ENCODE peak calls at places on chromosomes 11 and 22, in five cellular contexts. One of them, this sample, is unnamed.

GRCh38 chr11:289145-289705 is 299 bp downstream of the PGGHG start:
- DNase-seq in kidney: no peak
- DNase-seq in NAMALWA: no peak
- DNase-seq in Right ventricle myocardium superior: no peak
- DNase-seq in kidney glomerular epithelial cell: no peak
- DNase-seq in this sample: no peak

GRCh38 chr22:50578776-50579310 is 616 bp upstream of the CPT1B start:
- DNase-seq in NAMALWA: no peak
- DNase-seq in Right ventricle myocardium superior: peak; percentile 37
- DNase-seq in kidney glomerular epithelial cell: no peak
- DNase-seq in kidney: no peak
- DNase-seq in this sample: no peak

GRCh38 chr11:78823588-78823987 is 248.9 kb upstream of the NARS2 start:
- DNase-seq in NAMALWA: no peak
- DNase-seq in kidney: no peak
- DNase-seq in kidney glomerular epithelial cell: no peak
- DNase-seq in Right ventricle myocardium superior: no peak
- DNase-seq in this sample: no peak

GRCh38 chr11:65134240-65134951 is at the start of gene SYVN1:
- DNase-seq in Right ventricle myocardium superior: peak; percentile 94
- DNase-seq in kidney glomerular epithelial cell: peak; percentile 92
- DNase-seq in kidney: peak; percentile 97
- DNase-seq in NAMALWA: peak; percentile 94
- DNase-seq in this sample: peak; percentile 81

GRCh38 chr11:115501895-115502589 is 2.2 kb downstream of the CADM1 start:
- DNase-seq in kidney glomerular epithelial cell: peak; percentile 18
- DNase-seq in kidney: no peak
- DNase-seq in Right ventricle myocardium superior: no peak
- DNase-seq in NAMALWA: peak; percentile 45
- DNase-seq in this sample: no peak

GRCh38 chr22:17412232-17412631 is 43.0 kb downstream of the CECR2 start:
- DNase-seq in NAMALWA: no peak
- DNase-seq in Right ventricle myocardium superior: no peak
- DNase-seq in kidney glomerular epithelial cell: no peak
- DNase-seq in kidney: no peak
- DNase-seq in this sample: no peak

GRCh38 chr11:121352301-121352891 is 59.8 kb downstream of the SC5D start:
- DNase-seq in kidney: no peak
- DNase-seq in NAMALWA: no peak
- DNase-seq in kidney glomerular epithelial cell: no peak
- DNase-seq in Right ventricle myocardium superior: no peak
- DNase-seq in this sample: no peak

GRCh38 chr22:37507731-37508130 is 11.5 kb downstream of the CARD10 start:
- DNase-seq in Right ventricle myocardium superior: no peak
- DNase-seq in NAMALWA: no peak
- DNase-seq in kidney: no peak
- DNase-seq in kidney glomerular epithelial cell: no peak
- DNase-seq in this sample: no peak

GRCh38 chr22:31683181-31684105 is 21.4 kb upstream of the PISD start:
- DNase-seq in kidney: peak; percentile 25
- DNase-seq in kidney glomerular epithelial cell: no peak
- DNase-seq in NAMALWA: no peak
- DNase-seq in Right ventricle myocardium superior: no peak
- DNase-seq in this sample: no peak

GRCh38 chr11:5232150-5232549 is 2.1 kb downstream of the HBD start:
- DNase-seq in NAMALWA: no peak
- DNase-seq in kidney glomerular epithelial cell: no peak
- DNase-seq in Right ventricle myocardium superior: no peak
- DNase-seq in kidney: no peak
- DNase-seq in this sample: no peak

GRCh38 chr11:3132831-3133455 is 32.2 kb downstream of the OSBPL5 start:
- DNase-seq in kidney glomerular epithelial cell: no peak
- DNase-seq in kidney: peak; percentile 54
- DNase-seq in NAMALWA: no peak
- DNase-seq in Right ventricle myocardium superior: peak; percentile 41
- DNase-seq in this sample: no peak

GRCh38 chr11:67604815-67605214 is 1.9 kb upstream of the NDUFV1 start:
- DNase-seq in kidney: no peak
- DNase-seq in kidney glomerular epithelial cell: no peak
- DNase-seq in Right ventricle myocardium superior: no peak
- DNase-seq in NAMALWA: no peak
- DNase-seq in this sample: no peak

GRCh38 chr22:33274214-33274828 is 216.1 kb upstream of the SYN3 start:
- DNase-seq in Right ventricle myocardium superior: no peak
- DNase-seq in NAMALWA: peak; percentile 78
- DNase-seq in kidney glomerular epithelial cell: no peak
- DNase-seq in kidney: no peak
- DNase-seq in this sample: no peak

GRCh38 chr11:97367406-97368083 is 977.7 kb downstream of the JRKL start:
- DNase-seq in kidney: peak; percentile 51
- DNase-seq in Right ventricle myocardium superior: no peak
- DNase-seq in kidney glomerular epithelial cell: no peak
- DNase-seq in NAMALWA: no peak
- DNase-seq in this sample: no peak

GRCh38 chr11:118275184-118275583 is 11.1 kb upstream of the MPZL2 start:
- DNase-seq in NAMALWA: no peak
- DNase-seq in kidney glomerular epithelial cell: no peak
- DNase-seq in kidney: no peak
- DNase-seq in Right ventricle myocardium superior: no peak
- DNase-seq in this sample: no peak

GRCh38 chr11:3853545-3853842 is 2.0 kb upstream of the STIM1 start:
- DNase-seq in kidney glomerular epithelial cell: no peak
- DNase-seq in Right ventricle myocardium superior: no peak
- DNase-seq in NAMALWA: no peak
- DNase-seq in kidney: no peak
- DNase-seq in this sample: no peak

GRCh38 chr11:117281159-117281558 is 10.0 kb upstream of the BACE1-AS start:
- DNase-seq in kidney glomerular epithelial cell: peak; percentile 98
- DNase-seq in kidney: no peak
- DNase-seq in Right ventricle myocardium superior: no peak
- DNase-seq in NAMALWA: no peak
- DNase-seq in this sample: no peak

GRCh38 chr11:45159781-45160365 is 13.4 kb downstream of the PRDM11 start:
- DNase-seq in Right ventricle myocardium superior: no peak
- DNase-seq in kidney glomerular epithelial cell: no peak
- DNase-seq in kidney: no peak
- DNase-seq in NAMALWA: no peak
- DNase-seq in this sample: no peak

GRCh38 chr11:114019574-114019973 is 39.9 kb upstream of the ZBTB16 start:
- DNase-seq in kidney glomerular epithelial cell: no peak
- DNase-seq in NAMALWA: no peak
- DNase-seq in Right ventricle myocardium superior: no peak
- DNase-seq in kidney: no peak
- DNase-seq in this sample: no peak

GRCh38 chr11:125443767-125444311 is 52.2 kb downstream of the FEZ1 start:
- DNase-seq in kidney glomerular epithelial cell: no peak
- DNase-seq in Right ventricle myocardium superior: no peak
- DNase-seq in NAMALWA: no peak
- DNase-seq in kidney: no peak
- DNase-seq in this sample: no peak

GRCh38 chr22:31055322-31056159 is 25.6 kb upstream of the SMTN start:
- DNase-seq in Right ventricle myocardium superior: peak; percentile 91
- DNase-seq in NAMALWA: no peak
- DNase-seq in kidney: peak; percentile 95
- DNase-seq in kidney glomerular epithelial cell: peak; percentile 80
- DNase-seq in this sample: no peak

GRCh38 chr11:1879342-1879940 is 12.3 kb downstream of the PRR33 start:
- DNase-seq in NAMALWA: no peak
- DNase-seq in Right ventricle myocardium superior: peak; percentile 35
- DNase-seq in kidney: peak; percentile 69
- DNase-seq in kidney glomerular epithelial cell: no peak
- DNase-seq in this sample: no peak